ENCODE peak calls at places on chromosomes 3 and 15, in four cellular contexts. E, Z, H and J are unnamed samples.

GRCh38 chr3:183924956-183925355 is 40.3 kb upstream of the PARL start:
- DNase-seq in Z (no peak), H (no peak), E (no peak), J (no peak)

GRCh38 chr15:39468341-39468740 is 112.5 kb upstream of the THBS1 start:
- DNase-seq in H (no peak), E (no peak), Z (no peak), J (no peak)

GRCh38 chr15:48681274-48681840 is 35.8 kb upstream of the FBN1 start:
- DNase-seq in E (no peak), Z (no peak), H (no peak), J (no peak)

GRCh38 chr3:2879023-2879422 is 231.2 kb downstream of the IL5RA start:
- DNase-seq in Z (no peak), E (no peak), H (no peak), J (no peak)

GRCh38 chr15:32035285-32035684 is 5.0 kb downstream of the CHRNA7 start:
- DNase-seq in E (no peak), H (no peak), Z (no peak), J (no peak)

GRCh38 chr15:50531163-50531562 is 15.3 kb downstream of the USP50 start:
- DNase-seq in E (no peak), Z (no peak), H (no peak), J (no peak)

GRCh38 chr15:52010633-52011595 is 8.1 kb upstream of the MAPK6 start:
- DNase-seq in Z (peak), H (no peak), E (no peak), J (no peak)

GRCh38 chr3:51559266-51559907 is 20.9 kb downstream of the RAD54L2 start:
- DNase-seq in Z (peak), H (no peak), E (peak), J (no peak)

GRCh38 chr3:179308006-179308405 is 14.8 kb upstream of the ZNF639 start:
- DNase-seq in E (no peak), H (no peak), Z (no peak), J (no peak)

GRCh38 chr3:89851974-89852621 is 744.7 kb downstream of the EPHA3 start:
- DNase-seq in E (no peak), Z (peak), H (peak), J (no peak)

GRCh38 chr15:58467722-58468436 is 36.1 kb downstream of the LIPC start:
- DNase-seq in Z (peak), H (no peak), E (no peak), J (no peak)

GRCh38 chr15:53559364-53560253 is 199.9 kb downstream of the WDR72 start:
- DNase-seq in E (no peak), H (no peak), Z (no peak), J (no peak)

GRCh38 chr3:65884072-65884471 is 154.6 kb downstream of the MAGI1 start:
- DNase-seq in Z (no peak), H (no peak), E (no peak), J (no peak)

GRCh38 chr15:42129364-42129763 is 27.1 kb downstream of the PLA2G4F start:
- DNase-seq in H (no peak), E (no peak), Z (no peak), J (no peak)

GRCh38 chr15:20353966-20354883 is 187.4 kb downstream of the GOLGA6L6 start:
- DNase-seq in Z (no peak), E (no peak), H (no peak), J (peak)

GRCh38 chr3:186959029-186959624 is 28.8 kb downstream of the ST6GAL1 start:
- DNase-seq in H (no peak), E (no peak), Z (no peak), J (no peak)

GRCh38 chr3:121418182-121418581 is 127.6 kb downstream of the POLQ start:
- DNase-seq in E (no peak), H (no peak), Z (no peak), J (no peak)

GRCh38 chr15:64351265-64351664 is 4.7 kb downstream of the CSNK1G1 start:
- DNase-seq in E (no peak), H (no peak), Z (no peak), J (no peak)